ENCODE peak calls at places on chromosome 3, in nine cellular contexts. M is midbrain, T is globus pallidus, R is G401, F is LHCN-M2, B is SHP77, Q is progenitor cell of endocrine pancreas, O is kidney epithelial cell, I is spleen. V is an unnamed sample.

GRCh38 chr3:32401141-32401540 is 9.5 kb downstream of the CMTM7 start:
- DNase-seq in R (no peak), O (no peak), Q (no peak), T (no peak), B (no peak), F (no peak), M (no peak), I (no peak), V (no peak)

GRCh38 chr3:50226888-50227389 is 9.1 kb upstream of the GNAI2 start:
- DNase-seq in M (peak), O (no peak), R (peak), F (peak), T (peak), I (no peak), Q (no peak), B (peak), V (peak)

GRCh38 chr3:20573175-20573574 is 387.2 kb upstream of the SGO1 start:
- DNase-seq in B (no peak), R (no peak), T (no peak), M (no peak), I (no peak), Q (no peak), F (no peak), O (no peak), V (no peak)

GRCh38 chr3:81846988-81847387 is 85.5 kb upstream of the GBE1 start:
- DNase-seq in T (no peak), M (no peak), I (no peak), O (no peak), B (no peak), F (no peak), R (no peak), Q (no peak), V (no peak)

GRCh38 chr3:189001559-189001958 is 170.2 kb upstream of the TPRG1 start:
- DNase-seq in Q (no peak), B (no peak), T (no peak), F (peak), R (no peak), O (peak), M (no peak), I (no peak), V (no peak)

GRCh38 chr3:123021986-123022510 is 5.5 kb downstream of the SEMA5B start:
- DNase-seq in B (no peak), F (no peak), I (no peak), Q (no peak), R (no peak), M (no peak), T (no peak), O (no peak), V (no peak)

GRCh38 chr3:197791120-197792018 is at the start of gene LRCH3:
- DNase-seq in M (peak), I (peak), F (peak), O (no peak), R (peak), Q (peak), B (peak), T (peak), V (peak)

GRCh38 chr3:126567696-126568438 is 9.1 kb upstream of the C3orf22 start:
- DNase-seq in T (no peak), I (no peak), B (no peak), Q (no peak), M (no peak), O (no peak), R (peak), F (peak), V (peak)

GRCh38 chr3:177294221-177294620 is 96.9 kb upstream of the TBL1XR1 start:
- DNase-seq in I (no peak), B (no peak), M (no peak), F (no peak), O (no peak), T (no peak), Q (no peak), R (peak), V (peak)

V was measured in cerebellar cortex.